ENCODE peak calls at places on chromosomes 3 and 15, in four cellular contexts. F is astrocyte of the cerebellum, K is fibroblast of the aortic adventitia, S is mesothelial cell of epicardium. C is an unnamed sample.

GRCh38 chr3:90052425-90052950 is 945.1 kb downstream of the EPHA3 start:
- DNase-seq in F (no peak), K (no peak), S (no peak), C (no peak)

GRCh38 chr3:101479022-101479421 is 34.0 kb downstream of the SENP7 start:
- DNase-seq in F (no peak), K (no peak), S (no peak), C (no peak)

GRCh38 chr3:143078883-143079282 is 40.7 kb upstream of the CHST2 start:
- DNase-seq in F (no peak), K (peak), S (no peak), C (no peak)

GRCh38 chr15:59244337-59244736 is 37.7 kb downstream of the LDHAL6B start:
- DNase-seq in F (no peak), K (no peak), S (no peak), C (no peak)

GRCh38 chr3:38834717-38835116 is 18.7 kb upstream of the SCN10A start:
- DNase-seq in F (no peak), K (peak), S (no peak), C (no peak)

GRCh38 chr3:23036728-23037127 is 166.4 kb upstream of the UBE2E2 start:
- DNase-seq in F (no peak), K (peak), S (no peak), C (no peak)

GRCh38 chr15:38842991-38843610 is 278.5 kb upstream of the RASGRP1 start:
- DNase-seq in F (no peak), K (peak), S (no peak), C (no peak)

GRCh38 chr3:10366681-10367101 is 45.8 kb upstream of the SEC13 start:
- DNase-seq in F (peak), K (peak), S (no peak), C (no peak)

GRCh38 chr3:64084640-64085039 is 61.3 kb upstream of the PSMD6 start:
- DNase-seq in F (no peak), K (peak), S (no peak), C (no peak)

GRCh38 chr3:172717493-172718088 is 6.7 kb upstream of the NCEH1 start:
- DNase-seq in F (no peak), K (no peak), S (no peak), C (no peak)
- TF ChIP-seq CTCF in F (peak), K (peak), S (no peak), C (peak)

DNA sequence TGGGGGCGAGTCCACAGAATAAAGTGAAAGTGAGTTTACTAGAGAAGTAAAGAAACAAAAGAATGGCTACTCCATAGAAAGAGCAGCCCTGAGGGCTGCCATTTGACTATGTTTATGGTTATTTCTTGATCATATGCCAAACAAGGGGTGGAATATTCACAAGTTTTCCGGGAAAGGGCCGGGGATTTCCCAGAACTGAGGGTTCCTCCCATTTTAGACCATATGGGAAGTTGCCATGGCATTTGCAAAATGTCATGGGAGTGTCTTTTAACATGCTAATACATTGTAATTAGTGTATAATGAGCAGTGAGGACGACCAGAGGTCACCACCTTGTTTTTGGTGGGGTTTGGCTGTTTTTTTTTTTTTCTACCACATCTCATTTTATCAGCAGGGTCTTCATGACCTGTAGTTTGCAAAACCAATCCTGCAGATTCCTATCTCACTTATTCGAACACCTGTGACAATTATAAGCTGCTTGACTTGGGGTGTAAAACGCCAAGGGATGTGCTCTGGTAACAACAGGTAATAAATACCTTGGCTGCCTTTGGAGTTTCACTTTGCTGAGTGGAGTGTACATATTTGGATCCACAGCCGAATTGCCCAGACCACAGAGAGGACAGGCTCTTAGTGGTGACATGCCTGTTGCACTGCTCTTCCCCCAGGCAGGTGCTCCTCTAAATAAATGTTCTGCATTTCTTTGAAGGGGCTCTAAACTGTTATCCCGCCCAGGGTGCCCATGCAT is 43.6 kb downstream of the C2CD4B start:
- DNase-seq in F (no peak), K (no peak), S (no peak), C (no peak)
- TF ChIP-seq CTCF in F (no peak), K (no peak), S (no peak), C (no peak)

GRCh38 chr3:18085429-18085828 is 339.7 kb downstream of the SATB1 start:
- DNase-seq in F (no peak), K (no peak), S (no peak), C (no peak)

GRCh38 chr3:18086078-18086477 is 339.1 kb downstream of the SATB1 start:
- DNase-seq in F (no peak), K (no peak), S (no peak), C (no peak)

GRCh38 chr3:18079739-18080138 is 337.3 kb upstream of the TBC1D5 start:
- DNase-seq in F (no peak), K (peak), S (no peak), C (no peak)

GRCh38 chr3:18080198-18080689 is 337.8 kb upstream of the TBC1D5 start:
- DNase-seq in F (peak), K (peak), S (no peak), C (no peak)

DNA sequence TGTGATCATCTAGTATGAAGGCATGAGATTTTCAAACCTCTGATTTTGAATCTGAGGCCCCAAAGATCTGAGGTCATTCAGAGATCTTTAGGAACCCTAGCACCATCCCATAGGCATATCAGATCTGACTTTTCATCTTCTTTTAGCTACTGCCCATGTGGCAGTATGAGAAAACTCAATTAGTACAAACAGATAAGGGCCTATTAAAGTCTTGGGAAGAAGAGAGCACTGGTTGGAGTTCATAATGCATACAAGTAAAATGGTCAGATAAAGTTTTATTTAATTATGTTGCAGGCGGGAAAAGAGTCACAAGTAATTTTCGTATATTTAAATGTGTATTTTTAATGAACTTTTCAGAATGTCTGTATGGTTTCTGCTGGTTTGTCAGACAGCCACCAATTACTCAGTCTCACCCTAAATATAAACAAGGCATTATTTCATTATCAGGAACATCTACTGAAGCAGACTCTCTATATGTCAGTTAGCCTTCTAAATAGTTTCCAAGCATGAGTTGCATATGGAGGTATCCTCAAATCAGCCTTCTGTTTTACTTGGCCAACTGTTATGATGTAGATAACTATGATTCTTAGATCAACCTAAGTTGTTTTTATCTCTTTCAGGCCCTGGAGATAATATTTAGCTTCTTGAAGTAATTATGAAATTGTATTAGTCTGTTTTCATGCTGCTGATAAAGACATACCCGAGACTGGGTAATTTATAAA is 340.3 kb upstream of the TBC1D5 start:
- DNase-seq in F (no peak), K (no peak), S (no peak), C (no peak)
- TF ChIP-seq CTCF in F (no peak), K (no peak), S (no peak), C (no peak)

DNA sequence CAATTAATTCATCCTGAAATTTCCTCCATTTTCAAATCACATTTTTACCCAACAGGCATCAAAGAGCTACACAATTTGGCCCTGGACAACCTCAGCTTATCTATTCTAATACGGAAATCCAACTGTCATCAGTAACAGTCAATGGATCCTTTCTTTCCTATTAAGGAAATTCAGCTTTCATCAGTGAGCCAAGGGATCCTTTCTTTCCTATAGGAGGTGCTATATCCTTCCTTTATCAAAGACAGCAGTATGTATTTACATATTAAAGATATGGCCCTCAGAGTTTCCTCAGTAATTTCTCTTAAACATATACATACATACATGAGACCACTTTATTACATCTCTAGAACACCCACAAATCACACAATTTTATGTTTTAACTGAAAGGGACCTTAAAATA is 10.1 kb downstream of the DHX36 start:
- DNase-seq in F (no peak), K (no peak), S (no peak), C (no peak)
- TF ChIP-seq CTCF in F (no peak), K (no peak), S (no peak), C (no peak)

DNA sequence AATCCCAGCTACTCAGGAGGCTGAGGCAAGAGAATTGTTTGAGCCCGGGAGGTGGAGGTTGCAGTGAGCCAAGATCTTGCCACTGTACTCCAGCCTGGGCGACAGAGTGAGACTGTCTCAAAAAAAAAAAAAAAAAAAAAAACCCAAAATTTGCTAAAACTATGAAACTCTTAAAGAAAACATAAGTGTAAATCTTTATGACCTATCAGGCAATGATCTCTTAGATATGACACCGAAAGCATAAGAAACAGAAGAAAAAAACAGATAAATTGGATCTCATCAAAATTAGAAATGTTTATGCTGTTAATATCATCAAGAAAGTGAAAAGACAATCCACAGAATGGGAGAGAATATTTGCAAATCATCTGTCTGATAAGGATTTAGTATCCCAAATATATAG is 15.3 kb downstream of the GRAMD2A start:
- DNase-seq in F (no peak), K (no peak), S (no peak), C (no peak)
- TF ChIP-seq CTCF in F (no peak), K (no peak), S (no peak), C (no peak)

GRCh38 chr3:57152150-57152549 is 13.0 kb downstream of the IL17RD start:
- DNase-seq in F (no peak), K (peak), S (no peak), C (no peak)
- TF ChIP-seq CTCF in F (peak), K (peak), S (no peak), C (peak)

DNA sequence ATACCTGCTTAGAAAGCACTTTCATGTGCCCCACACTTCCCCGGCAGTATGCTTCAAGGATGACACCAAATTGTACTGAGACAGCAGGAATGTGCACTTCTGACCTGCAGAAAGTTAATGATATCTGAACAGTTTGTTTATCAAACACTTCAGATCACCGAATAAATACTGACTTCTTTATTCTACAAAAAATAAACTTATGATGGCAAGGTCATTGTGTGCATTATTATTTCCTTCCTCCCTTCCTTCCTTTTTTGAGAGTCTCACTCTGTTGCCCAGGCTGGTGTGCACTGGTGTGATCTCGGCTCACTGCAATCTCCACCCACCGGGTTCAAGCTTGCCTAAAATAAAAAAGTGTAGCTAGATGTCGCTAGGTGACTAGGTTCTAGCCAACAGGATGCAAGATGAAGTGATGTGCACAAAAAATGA is 80.3 kb downstream of the FAIM start:
- DNase-seq in F (no peak), K (no peak), S (no peak), C (no peak)
- TF ChIP-seq CTCF in F (no peak), K (no peak), S (no peak), C (no peak)

GRCh38 chr15:96028620-96029019 is 301.9 kb upstream of the NR2F2 start:
- DNase-seq in F (no peak), K (no peak), S (no peak), C (no peak)
- TF ChIP-seq CTCF in F (no peak), K (no peak), S (no peak), C (no peak)

DNA sequence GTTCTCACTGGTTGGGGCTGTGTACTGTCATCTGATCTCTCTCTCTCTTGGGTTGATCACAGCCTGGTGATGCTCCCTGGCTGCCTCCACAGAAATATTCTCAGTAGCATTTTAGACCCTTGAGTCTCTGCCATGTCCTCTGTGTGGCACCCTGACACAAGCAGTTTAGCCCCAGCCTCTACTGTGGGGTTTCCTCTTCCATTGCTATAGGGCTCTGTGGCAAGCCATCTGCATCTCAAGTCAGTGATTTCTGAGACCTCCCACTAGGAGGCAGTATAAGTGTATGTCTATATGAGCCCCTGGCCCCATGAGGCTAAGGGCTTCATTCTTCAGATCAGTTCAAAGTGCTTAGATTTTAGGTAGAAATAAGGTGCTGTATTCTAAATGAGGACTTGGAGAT is 50.6 kb upstream of the PLAAT1 start:
- DNase-seq in F (no peak), K (no peak), S (no peak), C (no peak)
- TF ChIP-seq CTCF in F (peak), K (no peak), S (no peak), C (peak)

C was measured in osteocyte.